ENCODE peak calls at places on chromosomes 3 and 15, in seven cellular contexts. A is astrocyte; V is neuronal stem cell; K is CD4-positive, alpha-beta T cell; X is HCT116; G is Peyer's patch; Z is CD8-positive, alpha-beta memory T cell. P is an unnamed sample.

GRCh38 chr15:33215941-33216872 is 21.7 kb upstream of the FMN1 start:
- DNase-seq in Z (no peak), A (no peak), X (no peak), G (no peak), V (no peak), K (no peak), P (peak; percentile 22)

GRCh38 chr3:127166501-127167065 is 26.3 kb upstream of the PRR23E start:
- DNase-seq in A (no peak), Z (no peak), X (no peak), K (no peak), V (no peak), G (peak; percentile 2), P (no peak)

GRCh38 chr15:31457631-31458526 is 131.2 kb downstream of the KLF13 start:
- DNase-seq in K (no peak), Z (no peak), X (no peak), A (peak; percentile 72), G (no peak), V (no peak), P (peak; percentile 30)

GRCh38 chr3:159859836-159860235 is 128.8 kb upstream of the IL12A start:
- DNase-seq in V (no peak), G (no peak), A (no peak), K (no peak), Z (no peak), X (no peak), P (no peak)

GRCh38 chr3:39528844-39529243 is 61.4 kb downstream of the MOBP start:
- DNase-seq in A (no peak), V (no peak), Z (no peak), K (no peak), G (no peak), X (no peak), P (no peak)

GRCh38 chr3:136984837-136985236 is 27.1 kb downstream of the IL20RB start:
- DNase-seq in G (no peak), X (no peak), K (no peak), A (peak; percentile 35), Z (no peak), V (no peak), P (peak; percentile 65)

GRCh38 chr3:15327941-15328340 is 4.4 kb downstream of the SH3BP5 start:
- DNase-seq in A (peak; percentile 39), X (no peak), G (peak; percentile 62), K (no peak), V (no peak), Z (no peak), P (no peak)

GRCh38 chr3:184339016-184339415 is 1.6 kb downstream of the FAM131A start:
- DNase-seq in G (no peak), Z (no peak), X (no peak), K (no peak), V (no peak), A (no peak), P (no peak)

GRCh38 chr3:175255698-175256097 is 396.6 kb downstream of the NAALADL2 start:
- DNase-seq in X (no peak), V (no peak), A (peak; percentile 60), G (no peak), Z (no peak), K (no peak), P (peak; percentile 75)

GRCh38 chr3:8888296-8888915 is 74.9 kb downstream of the RAD18 start:
- DNase-seq in K (no peak), G (no peak), Z (no peak), X (no peak), V (no peak), A (peak; percentile 95), P (peak; percentile 73)

GRCh38 chr15:80779658-80780415 is 667 bp downstream of the CEMIP start:
- DNase-seq in G (no peak), A (peak; percentile 29), X (no peak), K (no peak), V (peak; percentile 17), Z (no peak), P (peak; percentile 60)

GRCh38 chr3:15261274-15261673 is 55.2 kb downstream of the CAPN7 start:
- DNase-seq in A (no peak), G (no peak), K (no peak), X (no peak), Z (no peak), V (no peak), P (no peak)

GRCh38 chr3:43353923-43354670 is 67.8 kb downstream of the SNRK start:
- DNase-seq in G (no peak), K (no peak), X (no peak), A (no peak), V (no peak), Z (no peak), P (no peak)

DNA sequence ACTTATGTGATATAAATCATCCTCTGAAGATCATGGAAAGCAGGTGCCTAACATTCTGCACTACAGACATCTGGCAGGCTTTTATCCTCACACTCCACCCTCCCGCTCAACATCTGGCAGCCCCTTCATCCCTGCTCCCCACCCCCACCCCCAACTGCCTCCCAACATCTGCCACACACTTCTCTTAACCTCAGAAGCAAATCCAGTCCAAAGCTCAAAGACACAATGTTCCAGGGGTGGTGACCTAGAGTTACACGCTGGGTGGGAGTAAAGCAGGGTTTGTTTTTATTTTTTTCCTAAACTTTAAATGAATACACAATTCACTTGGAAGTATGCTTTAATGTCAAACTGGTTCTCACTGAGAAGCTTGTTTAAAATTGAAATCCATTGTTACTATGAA is 184.4 kb upstream of the ATP11B start:
- DNase-seq in G (no peak), V (no peak), X (no peak), Z (no peak), A (no peak), K (no peak), P (no peak)
- H3K27ac ChIP-seq in G (no peak overlapping the region), V (no peak overlapping the region), X (peak overlapping the region; percentile 64), Z (no peak overlapping the region), A (no peak overlapping the region), K (no peak overlapping the region), P (no peak overlapping the region)

DNA sequence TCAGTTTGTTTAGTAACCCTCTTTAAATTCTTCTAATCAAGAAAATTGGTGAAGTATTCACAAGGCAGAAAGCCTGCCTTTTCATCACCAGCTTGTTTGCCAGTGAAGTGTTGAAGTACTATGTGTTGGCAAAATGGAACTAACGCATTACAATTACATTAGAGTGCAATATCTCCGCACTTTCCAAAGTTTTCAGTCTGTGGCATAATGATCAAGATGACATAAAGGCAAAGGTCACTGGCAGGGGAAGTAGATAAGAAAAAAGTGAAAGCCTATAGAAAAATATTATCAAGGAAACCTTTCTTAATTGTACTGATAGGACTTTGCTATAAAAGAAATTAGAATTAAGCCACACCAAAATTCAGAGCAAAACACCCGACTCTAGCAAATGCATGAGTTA is 25.0 kb upstream of the TM4SF1 start:
- DNase-seq in X (no peak), A (no peak), V (no peak), K (no peak), G (no peak), Z (no peak), P (no peak)
- H3K27ac ChIP-seq in X (no peak overlapping the region), A (peak overlapping the region; percentile 53), V (no peak overlapping the region), K (no peak overlapping the region), G (no peak overlapping the region), Z (no peak overlapping the region), P (no peak overlapping the region)

GRCh38 chr3:128282392-128283196 is 129.3 kb downstream of the EEFSEC start:
- DNase-seq in V (no peak), Z (no peak), G (no peak), K (no peak), A (peak; percentile 59), X (no peak), P (no peak)
- H3K27ac ChIP-seq in V (no peak overlapping the region), Z (no peak overlapping the region), G (no peak overlapping the region), K (no peak overlapping the region), A (no peak overlapping the region), X (no peak overlapping the region), P (no peak overlapping the region)

GRCh38 chr3:181609156-181609767 is 102.5 kb upstream of the SOX2 start:
- DNase-seq in V (no peak), K (no peak), A (no peak), G (no peak), Z (no peak), X (no peak), P (no peak)

GRCh38 chr3:181613813-181614212 is 97.9 kb upstream of the SOX2 start:
- DNase-seq in A (no peak), Z (no peak), G (no peak), V (no peak), X (no peak), K (no peak), P (no peak)

GRCh38 chr3:181613191-181613590 is 98.5 kb upstream of the SOX2 start:
- DNase-seq in G (no peak), V (no peak), X (no peak), K (no peak), Z (no peak), A (no peak), P (no peak)

GRCh38 chr3:181610083-181610972 is 101.4 kb upstream of the SOX2 start:
- DNase-seq in Z (no peak), V (peak; percentile 70), X (no peak), A (peak; percentile 25), K (no peak), G (no peak), P (no peak)

DNA sequence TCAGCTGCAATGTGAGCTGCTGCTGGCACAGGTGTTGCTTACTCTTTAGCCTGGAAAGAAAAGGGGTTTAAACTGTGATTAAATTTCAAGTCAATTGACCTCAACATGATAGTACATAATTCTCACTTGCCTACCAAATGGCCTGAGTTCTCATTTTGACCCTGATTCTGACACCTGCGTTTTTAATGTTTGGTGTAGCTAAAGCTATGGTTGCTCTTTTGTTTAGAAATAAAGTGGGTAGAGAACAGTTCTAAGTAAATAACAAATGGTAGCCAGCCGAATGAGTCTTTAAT is 100.8 kb upstream of the SOX2 start:
- DNase-seq in V (no peak), G (no peak), Z (no peak), A (no peak), X (no peak), K (no peak), P (no peak)
- H3K27ac ChIP-seq in V (peak overlapping the region; percentile 74), G (no peak overlapping the region), Z (no peak overlapping the region), A (no peak overlapping the region), X (no peak overlapping the region), K (no peak overlapping the region), P (no peak overlapping the region)